ENCODE peak calls at places on chromosomes 16 and 17, in ten cellular contexts. C, T, V, P, O, W, A, Y, B and Q are unnamed samples. For H3K4me1, the result is how much of the 10 kb centered on the place peaks cover.

GRCh38 chr17:58968662-58969061 is 138.0 kb downstream of the TRIM37 start:
- DNase-seq in T (no peak), O (no peak), P (no peak), B (no peak), W (no peak), A (no peak), Y (no peak), V (no peak), C (no peak), Q (no peak)

GRCh38 chr17:81660441-81660840 is 4.1 kb upstream of the PDE6G start:
- DNase-seq in B (no peak), T (no peak), W (no peak), Y (no peak), O (no peak), P (no peak), A (no peak), C (no peak), V (no peak), Q (no peak)

GRCh38 chr16:83772806-83773205 is 35.0 kb upstream of the HSBP1 start:
- DNase-seq in A (no peak), W (no peak), P (no peak), O (no peak), C (no peak), V (no peak), Y (no peak), B (no peak), T (no peak), Q (no peak)

GRCh38 chr16:75457485-75458021 is 6.9 kb downstream of the TMEM170A start:
- DNase-seq in C (no peak), Y (no peak), T (no peak), O (no peak), B (no peak), V (no peak), W (no peak), P (no peak), A (no peak), Q (peak)

GRCh38 chr17:38454528-38454927 is 26.3 kb downstream of the ARHGAP23 start:
- DNase-seq in V (peak), O (peak), B (no peak), T (peak), Y (no peak), W (no peak), A (peak), C (peak), P (peak), Q (peak)

GRCh38 chr17:66957951-66958579 is 6.4 kb upstream of the CACNG4 start:
- DNase-seq in P (no peak), T (no peak), A (no peak), V (no peak), Y (peak), W (no peak), C (no peak), O (no peak), B (peak), Q (no peak)

GRCh38 chr16:5024632-5025031 is 9.1 kb downstream of the NAGPA start:
- DNase-seq in W (no peak), P (peak), O (no peak), B (peak), C (no peak), A (peak), T (no peak), V (peak), Y (no peak), Q (no peak)

GRCh38 chr17:45668316-45668715 is 115.8 kb upstream of the CRHR1 start:
- DNase-seq in P (no peak), V (no peak), O (no peak), B (no peak), C (peak), A (no peak), W (no peak), Y (no peak), T (no peak), Q (no peak)

GRCh38 chr17:19937522-19937921 is 40.1 kb downstream of the AKAP10 start:
- DNase-seq in O (no peak), W (no peak), T (no peak), C (no peak), P (no peak), A (no peak), V (no peak), B (no peak), Y (peak), Q (no peak)

GRCh38 chr16:57889960-57890751 is 80.8 kb downstream of the CNGB1 start:
- DNase-seq in C (no peak), O (no peak), T (no peak), B (no peak), W (peak), P (no peak), A (no peak), Y (no peak), V (no peak), Q (no peak)

GRCh38 chr16:81565633-81566032 is 121.0 kb downstream of the CMIP start:
- DNase-seq in Y (no peak), V (no peak), T (no peak), C (no peak), B (no peak), O (no peak), P (no peak), A (no peak), W (no peak), Q (no peak)

GRCh38 chr16:78589331-78589730 is 489.9 kb downstream of the WWOX start:
- DNase-seq in O (no peak), C (no peak), W (no peak), B (no peak), Y (no peak), V (no peak), P (no peak), A (no peak), T (no peak), Q (no peak)

GRCh38 chr17:70947636-70948565 is 778.6 kb downstream of the KCNJ2 start:
- DNase-seq in V (peak), A (no peak), W (no peak), T (no peak), C (no peak), B (no peak), Y (no peak), O (no peak), P (no peak), Q (no peak)

GRCh38 chr16:17748005-17748719 is 277.4 kb upstream of the XYLT1 start:
- DNase-seq in V (no peak), A (no peak), O (no peak), W (no peak), C (no peak), P (no peak), B (peak), Y (no peak), T (no peak), Q (no peak)

GRCh38 chr17:46157443-46158107 is 35.7 kb downstream of the KANSL1 start:
- DNase-seq in Y (no peak), O (no peak), C (no peak), A (peak), V (no peak), T (no peak), B (no peak), W (no peak), P (no peak), Q (no peak)

GRCh38 chr16:31365131-31365865 is 10.3 kb downstream of the ITGAX start:
- DNase-seq in T (no peak), Y (no peak), A (no peak), P (no peak), W (no peak), C (no peak), V (no peak), B (no peak), O (no peak), Q (no peak)

GRCh38 chr17:42676424-42677011 is at the start of gene PLEKHH3:
- DNase-seq in T (no peak), Y (no peak), P (no peak), B (peak), V (no peak), C (no peak), A (no peak), W (peak), O (no peak), Q (no peak)

GRCh38 chr17:42531455-42532354 is 4.3 kb upstream of the NAGLU start:
- DNase-seq in C (peak), O (peak), Y (peak), T (peak), W (peak), B (peak), A (peak), P (no peak), V (peak), Q (peak)

GRCh38 chr17:34369196-34369500 is 6.1 kb upstream of the CCL1 start:
- DNase-seq in C (no peak), O (no peak), P (no peak), T (no peak), A (no peak), B (no peak), Y (no peak), V (no peak), W (no peak), Q (no peak)

GRCh38 chr17:34367486-34368270 is 4.6 kb upstream of the CCL1 start:
- DNase-seq in P (no peak), T (no peak), W (no peak), A (no peak), Y (no peak), C (no peak), V (no peak), B (no peak), O (no peak), Q (no peak)

GRCh38 chr17:34369571-34369970 is 6.5 kb upstream of the CCL1 start:
- DNase-seq in C (no peak), V (no peak), W (no peak), A (no peak), Y (no peak), P (no peak), T (no peak), B (no peak), O (no peak), Q (no peak)

GRCh38 chr17:34370376-34370996 is 7.5 kb upstream of the CCL1 start:
- DNase-seq in P (no peak), T (no peak), V (no peak), A (no peak), C (no peak), O (no peak), B (no peak), Y (no peak), W (no peak), Q (no peak)

DNA sequence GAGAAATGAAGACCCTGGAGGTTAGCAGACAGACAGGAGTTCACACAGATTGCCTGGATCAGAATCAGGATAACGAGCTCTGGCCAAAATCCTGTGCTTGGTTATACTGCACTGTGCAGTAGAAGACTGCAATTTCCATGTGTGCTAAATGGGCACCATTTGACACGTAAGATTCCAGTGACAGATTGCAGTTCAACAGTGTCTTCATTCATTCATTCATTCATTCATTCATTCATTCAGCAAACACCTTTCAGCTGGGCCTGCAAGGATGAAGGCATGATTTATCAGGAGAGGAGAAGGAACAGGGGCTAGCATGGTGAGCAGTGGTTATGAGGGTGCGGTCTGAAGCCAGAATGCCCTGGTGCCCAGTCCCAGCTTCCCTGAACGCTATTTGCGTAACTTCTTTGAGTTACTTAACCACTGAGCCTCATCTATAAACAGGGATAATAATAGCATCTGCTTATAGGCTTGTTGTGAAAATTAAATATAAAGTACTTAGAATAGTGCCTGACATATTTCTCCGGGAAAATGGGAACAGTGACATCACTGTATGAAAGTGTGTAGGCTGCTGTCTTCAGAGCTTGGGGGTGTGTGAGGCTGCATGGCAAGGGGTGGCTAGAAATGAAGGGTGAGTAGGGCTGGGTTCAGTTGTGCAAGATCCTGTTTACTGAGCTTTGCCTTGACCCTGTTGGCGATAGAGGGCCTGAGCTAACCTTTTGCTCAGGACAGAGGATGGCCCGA is 5.6 kb upstream of the CCL1 start:
- DNase-seq in W (no peak), P (no peak), B (no peak), Y (no peak), C (no peak), O (no peak), V (no peak), A (no peak), T (no peak), Q (no peak)
- H3K4me1 ChIP-seq in W (half or more), P (under half), B (under half), Y (under half), C (under half), O (under half), V (under half), A (under half), T (under half), Q (under half)

DNA sequence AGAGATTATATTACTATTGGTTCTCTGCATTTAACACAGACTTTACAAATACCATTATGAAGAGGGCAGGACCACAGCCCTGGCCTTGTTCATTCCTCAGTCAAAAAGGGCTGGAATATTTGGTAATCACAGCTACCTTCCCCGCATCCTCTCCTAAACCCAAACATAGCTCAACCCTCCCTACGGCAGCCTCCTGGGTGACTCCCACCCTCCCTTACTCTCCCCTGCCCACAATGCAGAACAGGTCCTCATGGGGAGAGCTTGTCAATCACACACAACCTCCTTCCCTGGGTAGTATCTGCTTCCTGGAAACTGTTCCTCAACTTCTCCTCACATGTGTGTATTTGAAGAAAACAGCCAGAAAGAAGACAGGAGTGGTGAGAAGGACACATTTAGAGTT is 224.2 kb downstream of the C16orf78 start:
- DNase-seq in C (no peak), T (no peak), O (no peak), W (peak), P (no peak), V (no peak), A (no peak), B (no peak), Y (no peak), Q (no peak)
- TF ChIP-seq CTCF in C (no peak), T (no peak), O (no peak), W (no peak), P (no peak), V (no peak), A (no peak), B (no peak), Y (no peak), Q (no peak)

GRCh38 chr16:85557976-85558589 is 55.0 kb upstream of the GSE1 start:
- DNase-seq in C (no peak), V (no peak), T (no peak), P (no peak), O (no peak), W (no peak), B (no peak), Y (no peak), A (no peak), Q (no peak)
- H3K27ac ChIP-seq in C (peak), V (no peak), T (peak), P (peak), O (peak), W (peak), B (no peak), Y (peak), A (no peak), Q (peak)

GRCh38 chr17:31562447-31562846 is 171.0 kb downstream of the RAB11FIP4 start:
- DNase-seq in B (peak), W (no peak), V (no peak), O (no peak), P (no peak), A (no peak), C (no peak), T (no peak), Y (no peak), Q (no peak)
- H3K4me1 ChIP-seq in B (under half), W (half or more), V (under half), O (half or more), P (under half), A (under half), C (half or more), T (under half), Y (under half), Q (half or more)

GRCh38 chr17:16301963-16302855 is 51.1 kb downstream of the CENPV start:
- DNase-seq in C (no peak), B (no peak), P (no peak), V (no peak), A (no peak), T (no peak), O (no peak), Y (no peak), W (no peak), Q (no peak)

GRCh38 chr17:16294560-16294959 is 58.7 kb downstream of the CENPV start:
- DNase-seq in C (no peak), Y (peak), B (no peak), T (no peak), O (no peak), P (no peak), A (no peak), W (no peak), V (no peak), Q (no peak)

GRCh38 chr17:16300554-16300953 is 52.7 kb downstream of the CENPV start:
- DNase-seq in O (no peak), P (no peak), C (no peak), V (no peak), A (no peak), W (no peak), T (no peak), Y (no peak), B (no peak), Q (no peak)

GRCh38 chr17:16297367-16298139 is 55.7 kb downstream of the CENPV start:
- DNase-seq in C (no peak), T (no peak), Y (peak), V (no peak), W (no peak), O (no peak), B (peak), A (no peak), P (no peak), Q (no peak)

GRCh38 chr17:16298140-16298662 is 55.1 kb downstream of the CENPV start:
- DNase-seq in T (no peak), V (no peak), W (no peak), Y (peak), P (no peak), A (no peak), B (no peak), C (no peak), O (no peak), Q (no peak)
- TF ChIP-seq CTCF in T (no peak), V (no peak), W (no peak), Y (no peak), P (no peak), A (no peak), B (no peak), C (no peak), O (no peak), Q (no peak)

GRCh38 chr17:79020631-79021301 is 3.2 kb upstream of the C1QTNF1 start:
- DNase-seq in W (no peak), V (no peak), Y (no peak), A (no peak), P (no peak), C (no peak), T (no peak), B (no peak), O (peak), Q (no peak)

GRCh38 chr17:79023180-79023705 is 726 bp upstream of the C1QTNF1 start:
- DNase-seq in A (no peak), Y (no peak), B (no peak), T (no peak), C (no peak), O (peak), P (no peak), W (peak), V (no peak), Q (peak)

GRCh38 chr17:79024901-79025737 is 1.1 kb downstream of the C1QTNF1 start:
- DNase-seq in Y (no peak), A (no peak), B (no peak), W (peak), P (no peak), V (no peak), T (peak), C (no peak), O (peak), Q (peak)

GRCh38 chr17:79023886-79024771 is at the start of gene C1QTNF1:
- DNase-seq in T (peak), O (peak), B (peak), A (no peak), W (peak), Y (no peak), P (peak), C (peak), V (peak), Q (peak)

DNA sequence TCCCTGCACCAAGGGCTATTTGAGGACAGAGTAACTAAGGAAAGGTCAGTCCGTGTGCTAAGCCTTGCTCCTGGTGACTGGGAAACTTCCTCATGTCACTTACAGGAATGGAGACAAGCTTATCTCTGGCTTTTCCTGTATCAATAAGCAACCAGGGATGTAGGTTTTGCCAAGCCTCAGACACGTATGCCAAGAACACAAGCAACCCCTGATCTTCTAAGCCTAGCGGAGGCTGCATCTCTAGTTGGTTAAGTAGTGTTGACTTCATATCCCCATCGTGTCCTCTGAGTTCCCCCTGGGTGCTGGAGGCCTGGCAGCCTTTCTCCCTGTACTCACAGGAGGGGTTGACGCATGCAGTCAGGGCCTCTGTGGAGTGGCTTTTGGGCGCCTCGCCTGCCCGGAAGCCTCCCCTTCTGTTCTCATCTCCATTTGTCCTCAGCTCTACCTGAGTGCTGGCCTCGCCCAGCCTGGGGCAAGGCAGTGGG is 1.4 kb upstream of the C1QTNF1 start:
- DNase-seq in T (no peak), V (peak), P (no peak), Y (no peak), A (no peak), C (peak), W (peak), O (peak), B (no peak), Q (peak)
- H3K27ac ChIP-seq in T (peak), V (no peak), P (peak), Y (no peak), A (no peak), C (peak), W (peak), O (peak), B (no peak), Q (peak)

GRCh38 chr17:4780325-4781010 is 5.7 kb downstream of the VMO1 start:
- DNase-seq in Y (no peak), T (no peak), A (no peak), B (no peak), W (no peak), C (no peak), V (no peak), O (no peak), P (no peak), Q (no peak)
- H3K4me1 ChIP-seq in Y (under half), T (under half), A (under half), B (under half), W (under half), C (under half), V (under half), O (under half), P (under half), Q (under half)